ENCODE peak calls at places on chromosomes 5 and 9, in ten cellular contexts. One of them, this sample, is unnamed.

GRCh38 chr5:58274199-58274598 is 185.7 kb downstream of the PLK2 start:
- DNase-seq in Daoy: no peak
- DNase-seq in A172: no peak
- DNase-seq in GDM1: no peak
- DNase-seq in left colon: no peak
- DNase-seq in psoas muscle: no peak
- DNase-seq in naive thymus-derived CD4-positive, alpha-beta T cell: no peak
- DNase-seq in NCI-H460: no peak
- DNase-seq in GF-D8: no peak
- DNase-seq in ELR: peak
- DNase-seq in this sample: no peak

GRCh38 chr9:111423389-111423788 is 60.8 kb downstream of the ECPAS start:
- DNase-seq in left colon: no peak
- DNase-seq in GF-D8: no peak
- DNase-seq in psoas muscle: no peak
- DNase-seq in NCI-H460: no peak
- DNase-seq in A172: no peak
- DNase-seq in Daoy: no peak
- DNase-seq in naive thymus-derived CD4-positive, alpha-beta T cell: no peak
- DNase-seq in ELR: no peak
- DNase-seq in GDM1: no peak
- DNase-seq in this sample: no peak

GRCh38 chr9:8224381-8224791 is 424.8 kb upstream of the DMAC1 start:
- DNase-seq in GDM1: no peak
- DNase-seq in naive thymus-derived CD4-positive, alpha-beta T cell: no peak
- DNase-seq in left colon: no peak
- DNase-seq in A172: peak
- DNase-seq in ELR: no peak
- DNase-seq in psoas muscle: no peak
- DNase-seq in Daoy: no peak
- DNase-seq in GF-D8: no peak
- DNase-seq in NCI-H460: no peak
- DNase-seq in this sample: no peak

GRCh38 chr5:56995605-56996004 is 43.7 kb upstream of the MIER3 start:
- DNase-seq in psoas muscle: no peak
- DNase-seq in A172: no peak
- DNase-seq in NCI-H460: no peak
- DNase-seq in left colon: no peak
- DNase-seq in naive thymus-derived CD4-positive, alpha-beta T cell: no peak
- DNase-seq in Daoy: no peak
- DNase-seq in GF-D8: no peak
- DNase-seq in ELR: no peak
- DNase-seq in GDM1: no peak
- DNase-seq in this sample: no peak

GRCh38 chr5:123690821-123691220 is 178.8 kb downstream of the CSNK1G3 start:
- DNase-seq in NCI-H460: no peak
- DNase-seq in naive thymus-derived CD4-positive, alpha-beta T cell: no peak
- DNase-seq in GF-D8: no peak
- DNase-seq in A172: no peak
- DNase-seq in psoas muscle: no peak
- DNase-seq in ELR: peak
- DNase-seq in Daoy: peak
- DNase-seq in left colon: no peak
- DNase-seq in GDM1: no peak
- DNase-seq in this sample: no peak

GRCh38 chr5:63310644-63311043 is 651.6 kb downstream of the HTR1A start:
- DNase-seq in GF-D8: no peak
- DNase-seq in NCI-H460: no peak
- DNase-seq in naive thymus-derived CD4-positive, alpha-beta T cell: no peak
- DNase-seq in Daoy: no peak
- DNase-seq in A172: no peak
- DNase-seq in GDM1: no peak
- DNase-seq in left colon: no peak
- DNase-seq in psoas muscle: no peak
- DNase-seq in ELR: no peak
- DNase-seq in this sample: no peak

GRCh38 chr5:151800527-151800926 is 28.8 kb downstream of the G3BP1 start:
- DNase-seq in A172: no peak
- DNase-seq in NCI-H460: no peak
- DNase-seq in left colon: no peak
- DNase-seq in GDM1: no peak
- DNase-seq in naive thymus-derived CD4-positive, alpha-beta T cell: no peak
- DNase-seq in GF-D8: peak
- DNase-seq in psoas muscle: no peak
- DNase-seq in Daoy: no peak
- DNase-seq in ELR: no peak
- DNase-seq in this sample: no peak

GRCh38 chr9:117706421-117707150 is 2.4 kb downstream of the TLR4 start:
- DNase-seq in GDM1: no peak
- DNase-seq in NCI-H460: no peak
- DNase-seq in A172: no peak
- DNase-seq in left colon: no peak
- DNase-seq in psoas muscle: no peak
- DNase-seq in ELR: no peak
- DNase-seq in Daoy: no peak
- DNase-seq in naive thymus-derived CD4-positive, alpha-beta T cell: no peak
- DNase-seq in GF-D8: no peak
- DNase-seq in this sample: no peak

GRCh38 chr5:68285075-68285827 is 69.7 kb downstream of the PIK3R1 start:
- DNase-seq in psoas muscle: no peak
- DNase-seq in naive thymus-derived CD4-positive, alpha-beta T cell: no peak
- DNase-seq in Daoy: no peak
- DNase-seq in NCI-H460: no peak
- DNase-seq in left colon: no peak
- DNase-seq in GF-D8: no peak
- DNase-seq in A172: no peak
- DNase-seq in GDM1: no peak
- DNase-seq in ELR: no peak
- DNase-seq in this sample: peak

GRCh38 chr5:78002690-78003089 is 226.6 kb upstream of the TBCA start:
- DNase-seq in psoas muscle: no peak
- DNase-seq in naive thymus-derived CD4-positive, alpha-beta T cell: no peak
- DNase-seq in GDM1: no peak
- DNase-seq in A172: no peak
- DNase-seq in Daoy: no peak
- DNase-seq in ELR: no peak
- DNase-seq in left colon: no peak
- DNase-seq in GF-D8: no peak
- DNase-seq in NCI-H460: no peak
- DNase-seq in this sample: no peak

GRCh38 chr5:143554194-143554717 is 150.8 kb upstream of the NR3C1 start:
- DNase-seq in Daoy: peak
- DNase-seq in GF-D8: no peak
- DNase-seq in NCI-H460: no peak
- DNase-seq in ELR: peak
- DNase-seq in GDM1: no peak
- DNase-seq in naive thymus-derived CD4-positive, alpha-beta T cell: no peak
- DNase-seq in psoas muscle: no peak
- DNase-seq in A172: peak
- DNase-seq in left colon: no peak
- DNase-seq in this sample: no peak

GRCh38 chr5:100787648-100788047 is 115.4 kb downstream of the ST8SIA4 start:
- DNase-seq in GF-D8: no peak
- DNase-seq in psoas muscle: no peak
- DNase-seq in left colon: no peak
- DNase-seq in GDM1: no peak
- DNase-seq in Daoy: no peak
- DNase-seq in naive thymus-derived CD4-positive, alpha-beta T cell: no peak
- DNase-seq in NCI-H460: no peak
- DNase-seq in A172: no peak
- DNase-seq in ELR: no peak
- DNase-seq in this sample: no peak

GRCh38 chr9:129964901-129965734 is 77.9 kb downstream of the FNBP1 start:
- DNase-seq in GDM1: no peak
- DNase-seq in A172: peak
- DNase-seq in Daoy: peak
- DNase-seq in NCI-H460: peak
- DNase-seq in GF-D8: no peak
- DNase-seq in ELR: peak
- DNase-seq in psoas muscle: no peak
- DNase-seq in naive thymus-derived CD4-positive, alpha-beta T cell: no peak
- DNase-seq in left colon: no peak
- DNase-seq in this sample: no peak

GRCh38 chr5:1380910-1381309 is 36.0 kb upstream of the CLPTM1L start:
- DNase-seq in Daoy: no peak
- DNase-seq in GDM1: no peak
- DNase-seq in naive thymus-derived CD4-positive, alpha-beta T cell: no peak
- DNase-seq in A172: no peak
- DNase-seq in left colon: no peak
- DNase-seq in NCI-H460: no peak
- DNase-seq in GF-D8: no peak
- DNase-seq in ELR: no peak
- DNase-seq in psoas muscle: peak
- DNase-seq in this sample: no peak

GRCh38 chr9:137026828-137027227 is 1.2 kb downstream of the ABCA2 start:
- DNase-seq in left colon: no peak
- DNase-seq in psoas muscle: no peak
- DNase-seq in NCI-H460: no peak
- DNase-seq in naive thymus-derived CD4-positive, alpha-beta T cell: no peak
- DNase-seq in Daoy: no peak
- DNase-seq in GDM1: no peak
- DNase-seq in A172: no peak
- DNase-seq in ELR: no peak
- DNase-seq in GF-D8: no peak
- DNase-seq in this sample: no peak

GRCh38 chr9:76667521-76667957 is 96.7 kb upstream of the PCA3 start:
- DNase-seq in naive thymus-derived CD4-positive, alpha-beta T cell: no peak
- DNase-seq in Daoy: peak
- DNase-seq in A172: peak
- DNase-seq in NCI-H460: no peak
- DNase-seq in GDM1: peak
- DNase-seq in left colon: no peak
- DNase-seq in GF-D8: no peak
- DNase-seq in ELR: peak
- DNase-seq in psoas muscle: no peak
- DNase-seq in this sample: no peak

GRCh38 chr9:5388026-5388806 is 48.5 kb upstream of the RLN1 start:
- DNase-seq in left colon: no peak
- DNase-seq in GF-D8: no peak
- DNase-seq in A172: no peak
- DNase-seq in NCI-H460: no peak
- DNase-seq in ELR: peak
- DNase-seq in Daoy: peak
- DNase-seq in psoas muscle: no peak
- DNase-seq in GDM1: no peak
- DNase-seq in naive thymus-derived CD4-positive, alpha-beta T cell: no peak
- DNase-seq in this sample: no peak

GRCh38 chr5:139185589-139185988 is 12.6 kb downstream of the SIL1 start:
- DNase-seq in GF-D8: no peak
- DNase-seq in ELR: no peak
- DNase-seq in naive thymus-derived CD4-positive, alpha-beta T cell: no peak
- DNase-seq in left colon: no peak
- DNase-seq in psoas muscle: no peak
- DNase-seq in GDM1: no peak
- DNase-seq in NCI-H460: no peak
- DNase-seq in A172: no peak
- DNase-seq in Daoy: no peak
- DNase-seq in this sample: no peak